ENCODE peak calls at places on chromosomes 1 and 21, in four cellular contexts. Y, T, C and J are unnamed samples.

GRCh38 chr21:14942801-14943490 is 121.9 kb downstream of the NRIP1 start:
- DNase-seq in Y (no peak), T (no peak), C (no peak), J (no peak)

GRCh38 chr1:193183019-193183643 is 3.3 kb downstream of the B3GALT2 start:
- DNase-seq in Y (no peak), T (peak; percentile 37), C (no peak), J (no peak)

GRCh38 chr1:97832490-97832889 is 88.3 kb downstream of the DPYD start:
- DNase-seq in Y (no peak), T (peak; percentile 41), C (no peak), J (no peak)

GRCh38 chr1:14259191-14259757 is 339.2 kb upstream of the KAZN start:
- DNase-seq in Y (peak; percentile 51), T (peak; percentile 93), C (no peak), J (peak; percentile 98)

GRCh38 chr1:229091721-229092136 is 179.2 kb upstream of the RAB4A start:
- DNase-seq in Y (peak; percentile 56), T (no peak), C (no peak), J (no peak)

GRCh38 chr1:11634759-11635158 is 19.5 kb downstream of the FBXO2 start:
- DNase-seq in Y (no peak), T (no peak), C (no peak), J (no peak)

GRCh38 chr21:31873275-31873695 is 465 bp downstream of the HUNK start:
- DNase-seq in Y (no peak), T (no peak), C (no peak), J (no peak)

GRCh38 chr1:179770887-179771502 is 27.9 kb downstream of the FAM163A start:
- DNase-seq in Y (no peak), T (no peak), C (no peak), J (no peak)

GRCh38 chr1:23673086-23673813 is 18.4 kb upstream of the RPL11 start:
- DNase-seq in Y (peak; percentile 58), T (peak; percentile 45), C (no peak), J (no peak)

GRCh38 chr21:46622226-46622625 is 13.2 kb upstream of the PRMT2 start:
- DNase-seq in Y (no peak), T (no peak), C (peak; percentile 17), J (no peak)

GRCh38 chr1:43878440-43878839 is 55.2 kb upstream of the ARTN start:
- DNase-seq in Y (no peak), T (no peak), C (no peak), J (no peak)

GRCh38 chr1:2911391-2912178 is 109.7 kb upstream of the ACTRT2 start:
- DNase-seq in Y (no peak), T (no peak), C (no peak), J (no peak)